ENCODE peak calls at places on chromosomes 1 and 21, in four cellular contexts. I is K562, V is A549, L is HepG2. W is an unnamed sample.

GRCh38 chr1:212968385-212968863 is 18.1 kb downstream of the VASH2 start:
- DNase-seq in I (no peak), V (no peak), L (no peak), W (no peak)

GRCh38 chr1:43621386-43621785 is 28.6 kb upstream of the KDM4A start:
- DNase-seq in I (no peak), V (no peak), L (no peak), W (no peak)

GRCh38 chr1:246629976-246630375 is 63.7 kb downstream of the CNST start:
- DNase-seq in I (no peak), V (no peak), L (no peak), W (no peak)

GRCh38 chr1:212132040-212132439 is 96.5 kb downstream of the DTL start:
- DNase-seq in I (no peak), V (no peak), L (no peak), W (no peak)

GRCh38 chr1:25875154-25875855 is at the start of gene PAQR7:
- DNase-seq in I (peak), V (peak), L (peak), W (peak)

GRCh38 chr1:5369223-5369622 is 623.0 kb downstream of the NPHP4 start:
- DNase-seq in I (no peak), V (no peak), L (no peak), W (no peak)

GRCh38 chr1:162631546-162632233 is 574 bp upstream of the DDR2 start:
- DNase-seq in I (peak), V (no peak), L (no peak), W (no peak)

GRCh38 chr21:42521384-42521783 is 7.7 kb downstream of the SLC37A1 start:
- DNase-seq in I (no peak), V (no peak), L (no peak), W (no peak)

GRCh38 chr1:180757657-180758056 is 125.8 kb downstream of the XPR1 start:
- DNase-seq in I (no peak), V (no peak), L (no peak), W (no peak)

GRCh38 chr1:76289692-76290091 is 215.1 kb downstream of the ST6GALNAC3 start:
- DNase-seq in I (no peak), V (no peak), L (no peak), W (no peak)

GRCh38 chr21:33368124-33368523 is 35.1 kb upstream of the IFNGR2 start:
- DNase-seq in I (no peak), V (no peak), L (no peak), W (no peak)

GRCh38 chr21:33076600-33077329 is 6.8 kb downstream of the OLIG1 start:
- DNase-seq in I (no peak), V (no peak), L (no peak), W (no peak)

GRCh38 chr1:226814751-226815496 is 55.5 kb upstream of the PSEN2 start:
- DNase-seq in I (no peak), V (peak), L (no peak), W (no peak)

GRCh38 chr1:208003241-208003640 is 92.3 kb upstream of the CD34 start:
- DNase-seq in I (no peak), V (no peak), L (no peak), W (no peak)

GRCh38 chr1:185244015-185244747 is 72.9 kb downstream of the IVNS1ABP start:
- DNase-seq in I (no peak), V (peak), L (no peak), W (no peak)

GRCh38 chr1:211631168-211631567 is 44.3 kb downstream of the NEK2 start:
- DNase-seq in I (no peak), V (no peak), L (no peak), W (no peak)

GRCh38 chr1:16249838-16250241 is 12.9 kb upstream of the CPLANE2 start:
- DNase-seq in I (no peak), V (no peak), L (peak), W (no peak)

GRCh38 chr1:172499636-172500141 is 33.3 kb upstream of the SUCO start:
- DNase-seq in I (no peak), V (peak), L (peak), W (no peak)

GRCh38 chr1:53294557-53294956 is 33.3 kb downstream of the LRP8 start:
- DNase-seq in I (no peak), V (peak), L (no peak), W (no peak)

GRCh38 chr1:98333936-98334335 is 327.6 kb upstream of the SNX7 start:
- DNase-seq in I (no peak), V (no peak), L (no peak), W (no peak)

GRCh38 chr1:98331718-98332311 is 329.7 kb upstream of the SNX7 start:
- DNase-seq in I (no peak), V (peak), L (no peak), W (no peak)

GRCh38 chr1:98333406-98333805 is 328.1 kb upstream of the SNX7 start:
- DNase-seq in I (no peak), V (no peak), L (no peak), W (no peak)

GRCh38 chr1:98340511-98340910 is 321.0 kb upstream of the SNX7 start:
- DNase-seq in I (no peak), V (no peak), L (no peak), W (no peak)

DNA sequence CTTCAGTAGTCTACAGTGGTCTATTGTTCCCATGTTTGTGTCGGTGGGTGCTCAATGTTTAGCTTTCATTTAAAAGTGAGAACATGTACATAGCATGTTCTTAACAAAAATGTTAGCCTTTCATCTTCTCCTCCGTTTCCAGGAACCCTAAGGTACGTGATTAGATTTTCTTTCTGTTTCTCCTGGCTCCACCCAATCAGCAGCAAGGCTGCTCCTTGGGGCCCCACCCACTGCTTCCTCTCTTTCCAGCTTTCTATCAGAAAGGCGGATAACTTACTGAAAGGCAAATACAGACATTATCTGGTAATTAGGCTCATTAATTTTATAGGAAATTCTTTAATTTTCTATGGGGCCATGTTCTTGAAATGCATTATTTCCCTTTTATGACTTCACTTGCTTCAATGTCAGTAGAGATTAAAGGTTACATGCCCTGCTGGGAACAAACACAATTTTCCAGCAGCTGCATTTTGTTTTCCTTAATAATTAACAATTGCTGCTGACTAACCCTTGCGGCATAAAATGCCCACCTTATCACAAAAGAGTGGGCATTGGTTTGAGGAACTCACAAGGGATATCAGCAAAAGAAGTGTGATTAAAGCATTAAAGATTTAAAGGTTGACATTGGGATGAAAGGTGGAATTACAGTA is 324.9 kb upstream of the SNX7 start:
- DNase-seq in I (no peak), V (no peak), L (no peak), W (no peak)
- TF ChIP-seq HMGXB4 in I (no peak), V (no peak), L (no peak), W (no peak)

GRCh38 chr1:218717611-218718010 is 372.5 kb downstream of the TGFB2 start:
- DNase-seq in I (no peak), V (no peak), L (no peak), W (no peak)
- TF ChIP-seq HMGXB4 in I (no peak), V (no peak), L (no peak), W (no peak)

DNA sequence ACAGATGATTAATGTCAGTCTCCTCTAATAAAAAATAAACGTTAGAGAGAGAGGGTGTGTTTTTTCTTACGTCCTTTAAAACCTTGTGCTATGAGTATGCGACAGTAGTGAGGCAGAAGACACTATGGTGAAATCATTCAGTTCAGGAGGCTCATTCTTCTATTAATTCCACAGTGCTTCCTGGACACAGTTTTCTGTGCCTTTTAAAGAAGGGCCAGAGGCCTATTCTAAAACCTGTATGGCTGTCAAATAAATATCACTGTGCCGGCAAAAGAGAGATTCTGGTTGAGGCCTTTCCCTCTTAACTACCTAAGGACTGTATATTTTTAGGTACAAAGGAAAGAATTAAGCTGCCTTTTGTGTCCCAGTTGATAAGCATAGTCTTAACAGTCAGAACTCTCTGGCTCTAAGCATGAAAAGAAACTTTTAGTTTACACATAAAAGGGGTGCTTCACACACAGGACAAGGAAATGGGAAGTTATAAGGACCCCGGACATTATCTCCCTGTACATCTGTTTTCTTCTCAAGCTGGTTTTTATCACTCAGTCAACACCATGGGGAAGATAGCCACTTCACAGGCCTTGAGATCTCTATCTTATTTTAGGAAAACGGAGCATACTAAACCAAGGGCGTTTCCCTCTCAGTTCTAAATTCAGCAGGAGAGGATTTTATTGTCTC is 71.2 kb upstream of the HSPA13 start:
- DNase-seq in I (peak), V (no peak), L (no peak), W (no peak)
- TF ChIP-seq HMGXB4 in I (no peak), V (no peak), L (no peak), W (no peak)

GRCh38 chr1:92933459-92933858 is 27.8 kb downstream of the DIPK1A start:
- DNase-seq in I (no peak), V (no peak), L (no peak), W (no peak)
- TF ChIP-seq HMGXB4 in I (no peak), V (no peak), L (no peak), W (no peak)

DNA sequence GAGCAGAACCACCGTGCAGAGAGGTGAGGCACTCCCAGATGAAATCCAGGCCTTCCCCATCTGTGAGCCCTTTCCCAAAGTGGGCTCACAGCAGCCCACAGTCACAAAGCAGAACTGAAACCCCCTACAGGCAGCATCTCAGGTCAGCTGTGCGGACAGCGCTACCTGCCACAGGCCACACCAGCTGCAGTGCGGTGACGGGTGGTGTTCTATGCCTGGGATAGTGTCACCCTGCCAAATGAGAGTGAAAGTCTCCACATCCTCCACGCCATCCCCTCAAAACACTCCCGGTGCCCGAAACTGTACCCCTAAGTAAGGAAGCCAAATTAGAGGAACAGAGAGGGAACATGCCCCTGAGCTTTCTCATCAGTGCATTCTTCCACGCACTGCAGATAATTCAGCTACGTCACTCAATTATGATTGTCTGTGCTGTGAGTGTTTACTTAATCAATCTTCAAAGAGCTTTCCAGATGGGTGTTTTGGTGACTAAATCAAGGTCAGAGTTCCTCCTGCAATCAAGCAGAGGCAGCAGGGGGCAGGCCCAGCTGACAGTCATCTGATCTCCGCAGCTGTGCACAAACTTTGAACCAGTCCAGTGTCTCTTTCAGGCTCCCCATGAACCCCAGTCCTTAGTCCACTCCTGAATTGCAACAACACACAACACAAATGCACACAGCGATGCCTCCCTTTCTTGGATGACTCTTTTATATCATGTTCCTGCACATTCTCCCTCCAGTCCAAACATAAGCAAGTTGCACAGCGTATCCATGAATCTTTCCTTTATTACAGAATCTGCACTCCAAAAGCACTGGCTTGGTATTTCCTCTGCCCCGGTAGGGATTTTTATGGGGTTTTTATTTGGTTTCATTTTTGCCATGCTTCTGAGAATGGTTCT is 150.0 kb downstream of the TOMM20 start:
- DNase-seq in I (peak), V (peak), L (peak), W (no peak)
- TF ChIP-seq HMGXB4 in I (no peak), V (no peak), L (peak), W (no peak)

DNA sequence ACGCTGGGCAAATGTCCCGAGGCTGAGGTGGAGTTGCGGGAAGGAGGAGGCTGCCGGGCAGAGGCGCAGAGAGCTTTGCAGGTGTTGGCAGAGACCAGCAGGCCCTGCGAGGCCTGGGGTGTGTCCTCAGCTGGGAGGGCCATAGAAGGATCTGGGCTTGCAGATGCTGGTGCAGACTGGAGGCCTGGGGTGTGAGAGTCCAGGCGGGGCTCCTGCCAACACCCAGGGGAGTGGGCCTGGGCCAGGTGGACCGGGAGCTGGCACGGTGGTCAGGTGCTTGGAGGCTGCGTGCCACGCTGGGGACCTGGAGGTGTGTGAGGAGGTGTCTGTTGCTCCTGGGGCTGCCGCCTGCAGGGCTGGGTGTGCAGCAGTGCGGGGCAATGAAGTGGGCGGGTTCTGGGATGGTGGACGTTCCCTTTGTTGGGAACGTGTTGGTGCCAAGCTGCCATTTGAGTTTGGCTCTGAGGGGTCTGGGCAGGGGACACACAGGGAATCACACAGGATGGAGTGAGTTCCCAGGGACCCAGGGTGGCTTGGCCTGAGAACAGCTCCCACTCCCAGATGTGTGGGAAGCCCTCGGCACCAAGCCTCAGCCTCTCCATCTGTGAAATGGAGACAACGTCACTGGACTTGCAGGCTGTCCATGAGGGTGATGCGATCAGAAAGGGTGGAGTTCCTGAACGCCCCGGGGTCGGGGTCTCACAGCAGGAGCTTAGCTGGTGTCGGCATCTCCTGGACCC is 39.9 kb upstream of the POFUT2 start:
- DNase-seq in I (no peak), V (no peak), L (no peak), W (no peak)
- TF ChIP-seq HMGXB4 in I (no peak), V (no peak), L (no peak), W (no peak)

GRCh38 chr1:7616076-7616833 is 154.8 kb upstream of the VAMP3 start:
- DNase-seq in I (peak), V (peak), L (peak), W (peak)
- TF ChIP-seq HMGXB4 in I (no peak), V (no peak), L (no peak), W (no peak)

DNA sequence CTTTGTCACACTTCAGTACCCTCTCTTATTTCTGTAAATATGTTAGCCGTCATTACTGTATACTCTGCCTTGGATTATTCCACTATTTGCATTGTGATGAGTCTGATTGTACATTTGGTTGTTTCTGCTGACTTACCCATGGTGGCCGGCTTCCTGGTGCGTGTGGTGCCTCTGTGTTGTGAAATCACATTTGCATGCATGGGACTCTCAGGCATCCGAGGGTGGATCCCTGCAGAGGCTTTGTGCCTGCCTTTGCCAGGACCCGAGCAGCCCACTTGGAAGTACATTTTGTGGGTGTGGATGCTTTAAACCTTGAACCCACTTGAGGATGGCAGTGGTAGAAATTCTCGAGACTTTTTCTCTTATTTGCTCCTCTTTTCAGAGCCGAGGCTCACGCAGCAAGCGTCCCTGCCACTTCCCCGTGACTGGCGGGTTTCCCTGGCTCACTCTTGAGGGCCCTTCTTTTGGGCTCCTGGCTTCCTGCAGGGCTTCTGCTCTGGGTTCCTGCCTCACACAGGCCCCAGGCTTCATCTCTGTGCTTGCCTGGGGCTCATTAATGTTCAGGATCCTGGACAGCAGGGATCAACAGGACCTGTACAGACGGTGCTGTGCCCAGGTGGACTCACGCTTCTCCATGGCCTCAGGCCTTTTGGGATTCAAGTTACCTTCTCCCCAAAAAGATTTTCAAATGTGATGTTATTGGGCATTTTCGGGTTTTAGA is 36.6 kb downstream of the POFUT2 start:
- DNase-seq in I (no peak), V (no peak), L (no peak), W (no peak)
- TF ChIP-seq HMGXB4 in I (no peak), V (no peak), L (no peak), W (no peak)

W was measured in WTC11.